ENCODE peak calls at places on chromosomes 2 and 18, in seven cellular contexts. G is heart right ventricle, S is uterus, D is neural progenitor cell, B is cardiac muscle cell, M is mammary epithelial cell, E is thyroid gland. T is an unnamed sample. For H3K27me3, the result is how much of the 10 kb centered on the place peaks cover.

GRCh38 chr18:50686409-50686808 is 126.5 kb downstream of the MAPK4 start:
- DNase-seq in G (no peak), S (no peak), D (no peak), B (no peak), M (no peak), E (no peak), T (no peak)

GRCh38 chr2:197705912-197706838 is 1.0 kb downstream of the MARS2 start:
- DNase-seq in G (peak), S (no peak), D (peak), B (no peak), M (no peak), E (peak), T (no peak)

GRCh38 chr2:143397886-143398614 is 268.8 kb downstream of the ARHGAP15 start:
- DNase-seq in G (no peak), S (no peak), D (no peak), B (peak), M (peak), E (no peak), T (peak)

GRCh38 chr18:7633171-7633570 is 66.1 kb downstream of the PTPRM start:
- DNase-seq in G (no peak), S (no peak), D (no peak), B (no peak), M (no peak), E (no peak), T (no peak)

GRCh38 chr2:177245010-177245422 is 19.5 kb downstream of the NFE2L2 start:
- DNase-seq in G (no peak), S (no peak), D (no peak), B (peak), M (no peak), E (no peak), T (no peak)

GRCh38 chr18:10113156-10114022 is 199.6 kb downstream of the VAPA start:
- DNase-seq in G (no peak), S (no peak), D (no peak), B (peak), M (no peak), E (no peak), T (no peak)

GRCh38 chr18:52394602-52395001 is 54.6 kb downstream of the DCC start:
- DNase-seq in G (no peak), S (no peak), D (no peak), B (no peak), M (no peak), E (no peak), T (no peak)

GRCh38 chr2:227450921-227451654 is 20.9 kb upstream of the AGFG1 start:
- DNase-seq in G (no peak), S (no peak), D (no peak), B (peak), M (no peak), E (no peak), T (no peak)

GRCh38 chr2:66445076-66445724 is 10.3 kb downstream of the MEIS1 start:
- DNase-seq in G (no peak), S (peak), D (peak), B (no peak), M (no peak), E (no peak), T (no peak)

GRCh38 chr2:71787108-71787415 is 333.7 kb downstream of the DYSF start:
- DNase-seq in G (no peak), S (no peak), D (no peak), B (no peak), M (no peak), E (no peak), T (no peak)
- H3K27me3 ChIP-seq in G (under half), S (under half), D (under half), B (under half), M (under half), E (under half), T (under half)

GRCh38 chr2:161418715-161419337 is 2.7 kb downstream of the TBR1 start:
- DNase-seq in G (no peak), S (no peak), D (peak), B (peak), M (no peak), E (no peak), T (no peak)
- H3K27me3 ChIP-seq in G (under half), S (half or more), D (half or more), B (half or more), M (half or more), E (half or more), T (half or more)

GRCh38 chr2:136502660-136503059 is 262.7 kb upstream of the THSD7B start:
- DNase-seq in G (no peak), S (no peak), D (no peak), B (no peak), M (no peak), E (no peak), T (no peak)
- H3K27me3 ChIP-seq in G (under half), S (under half), D (under half), B (under half), M (under half), E (under half), T (under half)

DNA sequence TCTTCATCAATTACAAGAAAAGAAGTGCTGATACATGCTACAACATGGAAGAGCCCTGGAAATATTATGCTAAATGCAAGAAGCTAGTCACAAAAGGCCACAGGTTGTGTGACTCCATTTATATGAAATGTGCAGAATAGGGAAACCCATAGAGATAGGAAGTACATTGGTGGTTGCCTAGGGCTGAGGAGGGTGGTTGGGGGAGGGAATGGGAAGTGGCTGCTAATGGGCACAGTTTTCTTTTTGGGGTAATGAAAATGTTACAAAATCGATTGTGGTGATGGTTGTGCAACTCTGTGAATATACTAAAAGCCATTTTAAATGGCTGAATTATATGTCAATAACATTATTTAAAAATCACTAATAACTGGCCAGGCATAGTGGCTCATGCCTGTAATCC is 24.3 kb upstream of the RESP18 start:
- DNase-seq in G (no peak), S (no peak), D (no peak), B (no peak), M (no peak), E (no peak), T (no peak)
- H3K27me3 ChIP-seq in G (under half), S (under half), D (half or more), B (half or more), M (under half), E (under half), T (under half)

DNA sequence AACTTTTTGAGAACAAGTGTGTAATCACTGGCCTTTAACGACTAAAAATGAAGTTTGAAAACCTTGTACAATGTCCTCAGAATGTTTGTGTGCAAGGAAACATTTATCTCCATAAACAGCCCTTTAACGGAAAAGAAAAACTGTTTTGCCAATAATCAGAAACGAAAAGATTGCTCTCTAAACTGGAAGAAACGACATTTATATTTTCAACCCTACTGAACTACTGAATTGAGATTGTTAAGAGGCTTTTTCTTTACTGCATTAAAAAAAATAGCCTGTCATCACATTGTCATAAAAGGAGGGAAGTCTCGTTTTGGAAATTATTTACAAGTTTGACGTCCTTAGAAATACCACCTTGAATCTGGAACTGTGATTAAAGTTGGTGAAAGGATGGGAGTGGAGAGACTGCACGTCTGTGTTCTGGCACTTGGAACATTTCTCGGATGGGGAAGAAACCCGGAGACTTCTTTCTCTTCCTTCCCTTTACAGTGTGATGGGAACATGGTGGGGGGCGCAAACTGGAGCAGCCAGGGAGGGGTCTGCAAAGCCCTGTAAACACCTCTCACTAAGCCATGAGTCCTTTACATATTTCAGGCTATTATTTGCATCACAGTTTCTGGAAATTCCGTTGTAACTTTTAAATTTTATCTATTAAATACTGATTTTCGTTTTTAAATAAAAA is 134.0 kb upstream of the SIX3 start:
- DNase-seq in G (no peak), S (no peak), D (no peak), B (no peak), M (no peak), E (no peak), T (no peak)
- H3K27me3 ChIP-seq in G (under half), S (half or more), D (under half), B (half or more), M (under half), E (under half), T (under half)

DNA sequence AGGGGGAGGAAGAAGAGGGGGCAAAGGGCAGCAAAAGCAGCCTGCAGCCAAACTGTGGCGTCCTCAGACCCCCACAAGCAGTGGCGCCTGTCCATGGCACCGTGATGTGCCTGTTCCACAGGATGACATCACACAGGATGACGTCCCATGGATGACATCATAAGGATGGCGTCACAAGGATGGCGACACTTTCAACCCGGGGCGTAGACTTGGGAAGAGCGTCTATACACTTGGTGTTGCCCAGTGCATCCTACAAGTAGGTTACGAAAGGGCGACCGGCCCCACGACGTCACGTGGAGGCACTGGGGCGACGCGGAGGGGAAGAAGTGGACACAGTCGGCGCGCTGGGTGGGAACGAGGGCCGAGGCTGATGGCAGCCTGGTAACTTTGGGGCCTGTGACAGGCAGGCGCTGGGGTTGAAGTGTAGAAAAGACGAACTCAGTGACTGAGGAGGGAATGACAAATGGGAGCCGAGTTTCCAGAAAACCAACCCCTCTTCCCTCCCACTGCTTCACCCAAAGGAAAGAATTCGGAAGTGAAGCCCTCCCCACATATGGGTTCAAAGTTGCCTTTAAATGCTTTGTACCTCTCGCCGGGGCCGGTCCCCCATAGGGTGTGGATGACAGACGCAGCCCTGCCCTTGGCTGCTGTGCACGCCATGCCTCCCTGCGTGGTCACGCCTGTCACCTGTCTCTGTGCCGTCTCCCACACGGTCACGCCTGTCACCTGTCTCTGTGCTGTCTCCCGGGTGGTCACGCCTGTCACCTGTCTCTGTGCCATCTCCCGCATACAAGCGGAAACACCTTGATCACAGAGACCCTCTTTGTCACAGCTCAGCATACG is 13.4 kb upstream of the KCNG2 start:
- DNase-seq in G (no peak), S (no peak), D (no peak), B (no peak), M (no peak), E (no peak), T (no peak)
- H3K27me3 ChIP-seq in G (under half), S (under half), D (half or more), B (half or more), M (under half), E (under half), T (under half)

GRCh38 chr2:161414015-161414384 is 2.1 kb upstream of the TBR1 start:
- DNase-seq in G (no peak), S (no peak), D (no peak), B (no peak), M (no peak), E (no peak), T (no peak)

GRCh38 chr2:161416294-161416632 is at the start of gene TBR1:
- DNase-seq in G (no peak), S (no peak), D (no peak), B (no peak), M (no peak), E (no peak), T (peak)

GRCh38 chr2:161415041-161415440 is 1.1 kb upstream of the TBR1 start:
- DNase-seq in G (no peak), S (no peak), D (peak), B (no peak), M (no peak), E (no peak), T (no peak)

GRCh38 chr2:161415467-161416293 is 417 bp upstream of the TBR1 start:
- DNase-seq in G (no peak), S (no peak), D (no peak), B (no peak), M (no peak), E (no peak), T (no peak)

GRCh38 chr2:161414385-161415040 is 1.6 kb upstream of the TBR1 start:
- DNase-seq in G (no peak), S (no peak), D (peak), B (peak), M (peak), E (peak), T (no peak)
- H3K27me3 ChIP-seq in G (under half), S (under half), D (half or more), B (half or more), M (under half), E (under half), T (under half)